ENCODE peak calls at places on chromosome 20, in four cellular contexts. U is pancreas, E is astrocyte, W is fibroblast of mammary gland. F is an unnamed sample.

GRCh38 chr20:6265204-6265904 is 142.5 kb upstream of the FERMT1 start:
- DNase-seq in E (peak; percentile 85), W (peak; percentile 60), U (no peak), F (peak; percentile 16)

GRCh38 chr20:21571841-21572690 is 58.2 kb upstream of the NKX2-2 start:
- DNase-seq in E (no peak), U (peak; percentile 9), W (peak; percentile 3), F (peak; percentile 32)

GRCh38 chr20:48194578-48194977 is 409.3 kb upstream of the SULF2 start:
- DNase-seq in E (no peak), U (no peak), W (no peak), F (no peak)

GRCh38 chr20:57838670-57839142 is 128.9 kb upstream of the PMEPA1 start:
- DNase-seq in U (no peak), E (peak; percentile 90), W (no peak), F (no peak)

GRCh38 chr20:48489046-48489463 is 338.7 kb downstream of the PREX1 start:
- DNase-seq in E (no peak), U (no peak), W (no peak), F (peak; percentile 58)

GRCh38 chr20:5197847-5198650 is 71.2 kb downstream of the CDS2 start:
- DNase-seq in E (no peak), U (no peak), W (no peak), F (no peak)

GRCh38 chr20:44805991-44806729 is 4.2 kb downstream of the RIMS4 start:
- DNase-seq in W (peak; percentile 71), U (no peak), E (peak; percentile 19), F (no peak)

GRCh38 chr20:53608456-53609413 is 15.1 kb upstream of the ZNF217 start:
- DNase-seq in E (no peak), W (no peak), U (peak; percentile 12), F (no peak)

GRCh38 chr20:11350126-11351005 is 567.3 kb upstream of the BTBD3 start:
- DNase-seq in W (peak; percentile 76), U (no peak), E (peak; percentile 43), F (no peak)

GRCh38 chr20:63704749-63705117 is 3.0 kb downstream of the ARFRP1 start:
- DNase-seq in U (no peak), W (no peak), E (no peak), F (no peak)

GRCh38 chr20:36112112-36112511 is 42.4 kb upstream of the EPB41L1 start:
- DNase-seq in W (no peak), E (no peak), U (no peak), F (no peak)

GRCh38 chr20:10329387-10330005 is 104.5 kb downstream of the MKKS start:
- DNase-seq in W (peak; percentile 87), E (no peak), U (no peak), F (no peak)

GRCh38 chr20:45592574-45593189 is 13.6 kb upstream of the WFDC8 start:
- DNase-seq in E (peak; percentile 12), W (peak; percentile 71), U (no peak), F (peak; percentile 37)

GRCh38 chr20:50413088-50413500 is 97.1 kb upstream of the PTPN1 start:
- DNase-seq in W (peak; percentile 96), U (no peak), E (no peak), F (no peak)

GRCh38 chr20:50737352-50737751 is 6.0 kb downstream of the PARD6B start:
- DNase-seq in U (no peak), W (no peak), E (no peak), F (no peak)

GRCh38 chr20:9808166-9808565 is 30.7 kb downstream of the PAK5 start:
- DNase-seq in E (no peak), W (no peak), U (no peak), F (no peak)

GRCh38 chr20:50395258-50395729 is 114.9 kb upstream of the PTPN1 start:
- DNase-seq in U (no peak), W (peak; percentile 52), E (no peak), F (no peak)

GRCh38 chr20:56697476-56697875 is 68.4 kb downstream of the TFAP2C start:
- DNase-seq in E (no peak), U (no peak), W (no peak), F (no peak)

GRCh38 chr20:53752971-53753879 is 159.6 kb upstream of the ZNF217 start:
- DNase-seq in W (peak; percentile 63), U (no peak), E (peak; percentile 78), F (no peak)

GRCh38 chr20:57498425-57499400 is 26.2 kb downstream of the CTCFL start:
- DNase-seq in E (no peak), W (no peak), U (no peak), F (no peak)

GRCh38 chr20:63836335-63837133 is 5.5 kb upstream of the ZBTB46 start:
- DNase-seq in W (no peak), E (no peak), U (no peak), F (no peak)

GRCh38 chr20:12824353-12824752 is 184.4 kb upstream of the SPTLC3 start:
- DNase-seq in U (no peak), W (no peak), E (no peak), F (no peak)

GRCh38 chr20:50193851-50194830 is 3.5 kb downstream of the CEBPB start:
- DNase-seq in W (peak; percentile 69), U (peak; percentile 47), E (no peak), F (no peak)

GRCh38 chr20:31811198-31811597 is 8.0 kb upstream of the MYLK2 start:
- DNase-seq in U (no peak), W (no peak), E (no peak), F (no peak)

GRCh38 chr20:24684421-24684871 is 215.0 kb downstream of the SYNDIG1 start:
- DNase-seq in E (no peak), U (no peak), W (no peak), F (no peak)

GRCh38 chr20:19783966-19784401 is 25.9 kb downstream of the RIN2 start:
- DNase-seq in W (no peak), U (no peak), E (peak; percentile 87), F (no peak)

GRCh38 chr20:13008761-13009681 is at the start of gene SPTLC3:
- DNase-seq in U (peak; percentile 50), E (peak; percentile 63), W (peak; percentile 46), F (no peak)

GRCh38 chr20:24658920-24659660 is 189.7 kb downstream of the SYNDIG1 start:
- DNase-seq in E (no peak), U (no peak), W (no peak), F (no peak)

GRCh38 chr20:48846516-48847492 is 19.0 kb upstream of the PREX1 start:
- DNase-seq in E (no peak), W (no peak), U (no peak), F (peak; percentile 80)

GRCh38 chr20:19758888-19759331 is 852 bp downstream of the RIN2 start:
- DNase-seq in E (peak; percentile 16), U (peak; percentile 61), W (peak; percentile 52), F (peak; percentile 18)

GRCh38 chr20:20364016-20364746 is 3.7 kb upstream of the INSM1 start:
- DNase-seq in W (no peak), E (no peak), U (no peak), F (no peak)

GRCh38 chr20:46099491-46100287 is 9.9 kb upstream of the NCOA5 start:
- DNase-seq in E (no peak), W (no peak), U (no peak), F (no peak)

GRCh38 chr20:5845686-5846651 is 95.8 kb downstream of the SHLD1 start:
- DNase-seq in W (peak; percentile 72), U (no peak), E (peak; percentile 18), F (peak; percentile 27)

DNA sequence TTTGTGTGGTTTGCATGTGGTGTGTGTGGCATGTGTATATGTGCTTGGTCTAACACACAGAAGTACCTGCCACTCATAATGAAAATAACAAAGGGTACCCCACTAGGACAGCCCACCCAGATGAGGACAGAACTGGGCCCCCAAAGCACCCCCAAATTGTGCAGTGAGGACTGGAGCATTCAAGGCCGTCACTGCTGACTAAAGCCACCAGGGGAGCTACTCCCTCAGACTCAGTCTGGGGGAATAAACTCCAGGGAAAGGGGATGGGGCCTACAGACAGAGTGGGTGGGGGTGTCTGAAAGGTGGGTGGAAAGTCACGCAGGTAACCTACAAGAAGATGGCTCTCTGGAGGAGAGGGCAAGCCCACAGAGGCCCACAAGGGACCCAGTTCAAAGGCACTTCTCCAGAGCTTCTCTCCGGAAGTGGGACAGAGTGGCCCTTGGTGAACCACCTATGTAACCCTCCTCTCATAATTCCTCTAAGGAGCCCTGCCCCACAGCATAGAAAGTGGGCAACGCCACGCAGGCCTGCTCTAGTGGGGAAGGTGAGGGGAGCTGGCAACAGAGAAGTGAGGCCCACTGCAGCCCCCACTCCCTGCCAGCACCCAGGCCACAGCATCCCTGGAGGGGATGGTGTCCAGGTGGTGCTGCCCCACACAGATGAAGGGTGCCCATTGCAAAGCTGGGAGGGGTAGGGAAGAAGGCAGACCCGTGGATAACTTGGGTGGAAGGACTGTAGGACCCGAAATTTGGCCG is 122.8 kb upstream of the MAFB start:
- DNase-seq in E (no peak), W (no peak), U (no peak), F (no peak)
- TF ChIP-seq CTCF in E (no peak), W (no peak), U (no peak), F (no peak)

DNA sequence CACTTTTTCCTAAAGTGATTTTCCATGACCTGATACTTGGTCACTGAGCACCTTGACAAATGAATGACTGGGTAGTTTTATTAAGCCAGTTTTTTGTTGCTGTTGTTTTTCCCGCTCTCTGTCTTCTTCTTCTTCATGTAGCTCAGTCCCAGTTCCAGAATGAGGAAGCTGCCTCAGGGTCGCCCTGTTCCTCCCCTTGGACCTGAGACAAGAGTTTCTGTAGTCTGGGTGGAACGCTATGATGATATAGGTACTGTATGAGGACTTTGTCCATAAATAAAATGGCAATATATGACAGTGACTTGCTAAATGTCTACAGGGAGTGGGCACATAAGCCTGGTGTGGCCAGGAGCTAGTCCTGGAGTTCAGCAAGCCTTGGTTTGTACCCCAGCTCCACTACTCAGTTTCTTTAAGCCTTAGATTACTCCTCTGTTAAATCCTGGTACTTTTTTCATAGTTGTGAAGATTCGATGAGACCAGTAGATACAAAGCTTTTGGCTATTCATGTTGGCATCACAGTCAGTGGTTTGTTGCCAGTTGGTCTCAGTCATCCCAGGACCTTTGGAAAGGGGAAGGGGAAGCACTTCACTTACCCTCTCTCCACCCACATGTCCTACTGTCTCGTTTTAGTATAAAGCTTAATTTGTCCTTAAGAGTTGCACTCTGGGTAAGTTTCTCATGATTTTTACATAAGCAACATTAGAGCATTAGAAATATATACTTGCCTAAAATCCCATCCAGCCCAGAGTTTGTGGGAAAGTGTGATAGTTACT is 11.1 kb upstream of the ADIG start:
- DNase-seq in E (no peak), U (no peak), W (no peak), F (no peak)
- TF ChIP-seq CTCF in E (no peak), U (no peak), W (no peak), F (no peak)

GRCh38 chr20:1209447-1210387 is 6.5 kb downstream of the C20orf202 start:
- DNase-seq in W (peak; percentile 17), E (no peak), U (no peak), F (no peak)
- TF ChIP-seq CTCF in W (peak; percentile 29), E (peak; percentile 32), U (no peak), F (peak; percentile 19)

GRCh38 chr20:55415567-55416142 is 589.7 kb downstream of the CBLN4 start:
- DNase-seq in U (no peak), E (no peak), W (peak; percentile 12), F (no peak)
- TF ChIP-seq CTCF in U (no peak), E (peak; percentile 27), W (peak; percentile 34), F (peak; percentile 17)

DNA sequence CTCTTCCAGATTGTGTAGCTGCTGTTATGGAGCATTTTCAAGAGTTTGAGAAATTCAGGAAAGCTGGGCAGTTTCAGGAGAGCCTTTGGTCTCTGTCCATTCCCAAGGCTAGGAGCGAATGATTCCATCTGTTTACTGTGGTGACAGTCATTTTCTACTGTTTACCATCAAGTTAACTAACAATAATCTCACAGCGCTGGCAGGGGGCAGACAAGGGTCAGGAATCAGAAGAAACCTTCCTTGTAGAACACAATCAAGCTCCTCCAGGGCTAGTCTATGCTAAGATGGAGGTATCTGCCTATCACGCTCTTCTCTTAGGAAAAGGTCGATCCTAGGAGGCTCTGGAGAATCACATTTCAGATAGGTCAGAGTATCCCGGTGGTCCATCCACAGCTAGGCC is 293.9 kb downstream of the KIF16B start:
- DNase-seq in W (peak; percentile 5), U (no peak), E (no peak), F (no peak)
- TF ChIP-seq CTCF in W (no peak), U (no peak), E (no peak), F (peak; percentile 22)

F was measured in GM13977.